ENCODE peak calls at places on chromosomes 1 and 21, in five cellular contexts. V is K562, W is SK-N-SH, A is IMR-90, Q is GM12878. E is an unnamed sample.

GRCh38 chr21:42176864-42177263 is 42.1 kb upstream of the ABCG1 start:
- DNase-seq in V (no peak), W (no peak), A (no peak), Q (no peak), E (no peak)

GRCh38 chr1:186183219-186183618 is 191.8 kb downstream of the TPR start:
- DNase-seq in V (no peak), W (no peak), A (peak; percentile 58), Q (no peak), E (no peak)

GRCh38 chr1:31556481-31557006 is 19.8 kb upstream of the TINAGL1 start:
- DNase-seq in V (no peak), W (no peak), A (no peak), Q (no peak), E (no peak)

GRCh38 chr1:211478376-211478775 is 13.6 kb downstream of the RD3 start:
- DNase-seq in V (no peak), W (no peak), A (no peak), Q (no peak), E (no peak)

GRCh38 chr1:22976461-22977243 is 4.0 kb upstream of the LACTBL1 start:
- DNase-seq in V (peak; percentile 85), W (peak; percentile 82), A (peak; percentile 85), Q (peak; percentile 40), E (peak; percentile 74)

GRCh38 chr1:182249201-182249676 is 142.4 kb downstream of the GLUL start:
- DNase-seq in V (peak; percentile 39), W (no peak), A (no peak), Q (peak; percentile 42), E (peak; percentile 90)

GRCh38 chr1:22443332-22443731 is 8.3 kb upstream of the ZBTB40 start:
- DNase-seq in V (no peak), W (no peak), A (no peak), Q (no peak), E (no peak)

GRCh38 chr1:245179706-245180105 is 24.9 kb downstream of the KIF26B start:
- DNase-seq in V (no peak), W (peak; percentile 48), A (no peak), Q (no peak), E (no peak)

GRCh38 chr1:108701176-108701849 is 9.2 kb downstream of the PRPF38B start:
- DNase-seq in V (no peak), W (no peak), A (no peak), Q (no peak), E (no peak)

GRCh38 chr1:68217060-68217554 is 15.2 kb downstream of the WLS start:
- DNase-seq in V (no peak), W (no peak), A (no peak), Q (no peak), E (no peak)

GRCh38 chr1:68220420-68220819 is 11.9 kb downstream of the WLS start:
- DNase-seq in V (no peak), W (no peak), A (no peak), Q (no peak), E (no peak)

GRCh38 chr1:68221001-68221970 is 11.0 kb downstream of the WLS start:
- DNase-seq in V (no peak), W (no peak), A (no peak), Q (no peak), E (no peak)

GRCh38 chr1:68216088-68216487 is 16.2 kb downstream of the WLS start:
- DNase-seq in V (no peak), W (no peak), A (no peak), Q (no peak), E (no peak)

GRCh38 chr1:68218485-68218884 is 13.8 kb downstream of the WLS start:
- DNase-seq in V (no peak), W (no peak), A (no peak), Q (no peak), E (no peak)
- TF ChIP-seq MXI1 in V (no peak), W (no peak), A (no peak), Q (no peak), E (no peak)

GRCh38 chr1:12386130-12386529 is 156.3 kb downstream of the VPS13D start:
- DNase-seq in V (no peak), W (no peak), A (no peak), Q (no peak), E (peak; percentile 47)
- TF ChIP-seq MXI1 in V (no peak), W (no peak), A (no peak), Q (no peak), E (no peak)

GRCh38 chr1:26913754-26914619 is at the start of gene NR0B2:
- DNase-seq in V (peak; percentile 65), W (no peak), A (no peak), Q (no peak), E (peak; percentile 100)
- TF ChIP-seq MXI1 in V (no peak), W (no peak), A (no peak), Q (no peak), E (peak; percentile 76)

DNA sequence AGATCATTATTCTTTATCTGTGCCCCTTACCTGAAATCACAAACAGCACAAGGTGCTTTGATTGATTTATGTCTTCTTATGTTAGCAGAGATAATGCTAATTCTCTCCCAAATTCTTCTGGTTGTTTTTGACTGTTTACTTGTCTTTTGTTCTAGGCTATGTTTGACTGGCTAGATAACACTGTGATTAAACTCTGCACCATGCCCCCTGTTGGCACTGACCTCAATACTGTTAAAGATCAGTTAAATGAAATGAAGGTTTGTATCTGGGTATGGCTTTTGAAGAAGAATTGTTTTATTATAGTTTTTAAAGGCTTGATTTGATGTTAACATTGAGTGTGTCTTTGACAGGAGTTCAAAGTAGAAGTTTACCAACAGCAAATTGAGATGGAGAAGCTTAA is 49.6 kb upstream of the BMP8A start:
- DNase-seq in V (no peak), W (no peak), A (no peak), Q (no peak), E (no peak)
- TF ChIP-seq MXI1 in V (no peak), W (no peak), A (no peak), Q (no peak), E (no peak)

DNA sequence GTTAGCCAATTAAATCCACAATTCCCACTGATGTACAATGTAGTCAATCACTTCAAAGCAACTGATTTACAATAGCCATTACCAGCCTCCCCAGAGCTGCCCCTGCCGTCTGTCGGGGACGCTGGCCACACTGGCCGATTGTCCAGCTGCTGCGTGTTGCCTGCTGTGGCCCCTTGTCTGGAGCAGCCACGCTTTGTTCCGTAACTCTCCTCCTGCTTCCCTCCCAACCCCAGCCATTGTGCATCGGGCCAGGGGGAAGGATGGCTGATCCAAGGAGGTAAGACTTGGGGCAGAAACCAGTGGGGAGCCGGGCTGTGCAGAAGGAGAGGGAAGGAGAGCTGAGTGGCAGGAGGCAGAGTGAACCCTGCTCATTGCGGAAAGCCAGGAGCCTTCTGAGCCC is 83.6 kb upstream of the LYST start:
- DNase-seq in V (no peak), W (no peak), A (no peak), Q (no peak), E (no peak)
- TF ChIP-seq MXI1 in V (no peak), W (no peak), A (no peak), Q (no peak), E (no peak)

GRCh38 chr21:45522381-45522780 is 19.9 kb downstream of the SLC19A1 start:
- DNase-seq in V (no peak), W (no peak), A (no peak), Q (no peak), E (no peak)
- TF ChIP-seq MXI1 in V (no peak), W (no peak), A (no peak), Q (no peak), E (no peak)

GRCh38 chr1:97796716-97797115 is 124.1 kb downstream of the DPYD start:
- DNase-seq in V (no peak), W (no peak), A (peak; percentile 8), Q (no peak), E (no peak)

GRCh38 chr1:97792655-97793054 is 128.2 kb downstream of the DPYD start:
- DNase-seq in V (no peak), W (no peak), A (no peak), Q (no peak), E (no peak)

GRCh38 chr1:97797403-97798183 is 123.2 kb downstream of the DPYD start:
- DNase-seq in V (no peak), W (no peak), A (peak; percentile 33), Q (no peak), E (no peak)
- TF ChIP-seq MXI1 in V (no peak), W (no peak), A (no peak), Q (no peak), E (no peak)

GRCh38 chr21:43270800-43271261 is 102.0 kb downstream of the CRYAA start:
- DNase-seq in V (no peak), W (peak; percentile 94), A (no peak), Q (no peak), E (no peak)

GRCh38 chr21:43272591-43272990 is 103.8 kb downstream of the CRYAA start:
- DNase-seq in V (no peak), W (no peak), A (no peak), Q (no peak), E (no peak)

GRCh38 chr21:43269981-43270670 is 101.3 kb downstream of the CRYAA start:
- DNase-seq in V (no peak), W (no peak), A (no peak), Q (no peak), E (no peak)

GRCh38 chr21:43273016-43273707 is 104.4 kb downstream of the CRYAA start:
- DNase-seq in V (no peak), W (no peak), A (no peak), Q (no peak), E (no peak)

GRCh38 chr21:43271452-43272020 is 102.7 kb downstream of the CRYAA start:
- DNase-seq in V (no peak), W (no peak), A (no peak), Q (no peak), E (no peak)
- TF ChIP-seq MXI1 in V (no peak), W (no peak), A (no peak), Q (no peak), E (no peak)

GRCh38 chr1:198850196-198850595 is 211.4 kb downstream of the PTPRC start:
- DNase-seq in V (no peak), W (no peak), A (peak; percentile 39), Q (no peak), E (no peak)

GRCh38 chr1:198849108-198849507 is 210.3 kb downstream of the PTPRC start:
- DNase-seq in V (no peak), W (no peak), A (no peak), Q (no peak), E (no peak)

GRCh38 chr1:198846506-198847010 is 207.7 kb downstream of the PTPRC start:
- DNase-seq in V (no peak), W (no peak), A (no peak), Q (no peak), E (no peak)

GRCh38 chr1:198848206-198848605 is 209.4 kb downstream of the PTPRC start:
- DNase-seq in V (no peak), W (no peak), A (peak; percentile 10), Q (no peak), E (no peak)

GRCh38 chr1:198848649-198849048 is 209.8 kb downstream of the PTPRC start:
- DNase-seq in V (no peak), W (no peak), A (no peak), Q (no peak), E (no peak)
- TF ChIP-seq MXI1 in V (no peak), W (no peak), A (no peak), Q (no peak), E (no peak)

E was measured in HepG2.